ENCODE peak calls at places on chromosomes 5 and 9, in ten cellular contexts. E is NCI-H2081 treated with DMSO at 0.1 percent for 48 hours; O is hippocampal formation; J is activated CD8-positive, alpha-beta T cell treated with anti-CD3 and anti-CD28 coated beads for 36 hours; N is GM06990; T is fibroblast of lung; V is foreskin fibroblast; I is tibial nerve; Z is Caki2; A is stimulated activated CD4-positive, alpha-beta T cell treated with anti-CD3 and anti-CD28 coated beads, Interleukin-2, amount 100 ng/mL, for 48 hours. R is an unnamed sample.

GRCh38 chr5:135139397-135140134 is 105.5 kb upstream of the PITX1 start:
- DNase-seq in E (no peak), O (no peak), J (no peak), N (no peak), T (peak), V (peak), I (no peak), Z (peak), A (no peak), R (no peak)

GRCh38 chr5:139651863-139652787 is 4.0 kb downstream of the CXXC5 start:
- DNase-seq in E (no peak), O (peak), J (peak), N (peak), T (peak), V (peak), I (peak), Z (peak), A (no peak), R (peak)

GRCh38 chr5:122077451-122078115 is 476 bp downstream of the LOX start:
- DNase-seq in E (no peak), O (no peak), J (no peak), N (peak), T (no peak), V (no peak), I (peak), Z (peak), A (peak), R (peak)

GRCh38 chr9:78047106-78047505 is 15.5 kb upstream of the GNAQ start:
- DNase-seq in E (no peak), O (no peak), J (no peak), N (no peak), T (no peak), V (no peak), I (no peak), Z (no peak), A (no peak), R (no peak)

GRCh38 chr9:133742251-133742650 is 4.1 kb upstream of the SARDH start:
- DNase-seq in E (no peak), O (no peak), J (no peak), N (no peak), T (no peak), V (no peak), I (no peak), Z (no peak), A (no peak), R (no peak)

GRCh38 chr5:159774476-159775031 is 141.7 kb upstream of the ADRA1B start:
- DNase-seq in E (no peak), O (no peak), J (no peak), N (no peak), T (no peak), V (no peak), I (no peak), Z (no peak), A (no peak), R (no peak)

GRCh38 chr5:178338126-178338749 is 105.6 kb upstream of the PHYKPL start:
- DNase-seq in E (no peak), O (no peak), J (no peak), N (no peak), T (no peak), V (no peak), I (no peak), Z (no peak), A (no peak), R (no peak)

GRCh38 chr5:143011621-143012020 is 241.4 kb downstream of the ARHGAP26 start:
- DNase-seq in E (no peak), O (no peak), J (peak), N (no peak), T (peak), V (no peak), I (no peak), Z (no peak), A (no peak), R (no peak)

GRCh38 chr5:91383027-91383955 is at the start of gene ARRDC3:
- DNase-seq in E (peak), O (peak), J (peak), N (peak), T (peak), V (peak), I (peak), Z (peak), A (peak), R (peak)

GRCh38 chr5:116142495-116142894 is 57.7 kb downstream of the COMMD10 start:
- DNase-seq in E (no peak), O (no peak), J (no peak), N (no peak), T (no peak), V (no peak), I (no peak), Z (no peak), A (no peak), R (no peak)

GRCh38 chr5:122182491-122182921 is 53.2 kb downstream of the ZNF474 start:
- DNase-seq in E (no peak), O (peak), J (no peak), N (no peak), T (peak), V (peak), I (no peak), Z (no peak), A (no peak), R (no peak)

GRCh38 chr9:121819511-121820231 is 168.2 kb downstream of the DAB2IP start:
- DNase-seq in E (no peak), O (no peak), J (no peak), N (no peak), T (peak), V (peak), I (no peak), Z (no peak), A (no peak), R (no peak)

GRCh38 chr9:97688654-97689053 is 8.5 kb downstream of the XPA start:
- DNase-seq in E (no peak), O (no peak), J (no peak), N (no peak), T (no peak), V (no peak), I (no peak), Z (no peak), A (no peak), R (no peak)

GRCh38 chr9:36937346-36937745 is 96.7 kb downstream of the PAX5 start:
- DNase-seq in E (no peak), O (no peak), J (no peak), N (no peak), T (no peak), V (no peak), I (no peak), Z (no peak), A (no peak), R (no peak)

GRCh38 chr9:132546148-132547051 is 36.0 kb upstream of the BARHL1 start:
- DNase-seq in E (peak), O (no peak), J (peak), N (no peak), T (peak), V (no peak), I (no peak), Z (no peak), A (no peak), R (no peak)

GRCh38 chr5:172881691-172882370 is 47.8 kb downstream of the ERGIC1 start:
- DNase-seq in E (no peak), O (no peak), J (peak), N (peak), T (peak), V (peak), I (no peak), Z (peak), A (no peak), R (peak)

GRCh38 chr9:125446581-125447094 is 185.0 kb downstream of the GAPVD1 start:
- DNase-seq in E (no peak), O (no peak), J (no peak), N (peak), T (no peak), V (no peak), I (no peak), Z (no peak), A (no peak), R (peak)

GRCh38 chr9:35728041-35728971 is 3.7 kb downstream of the TLN1 start:
- DNase-seq in E (no peak), O (peak), J (peak), N (peak), T (peak), V (peak), I (peak), Z (no peak), A (peak), R (peak)

GRCh38 chr5:133316346-133317343 is 264.8 kb downstream of the HSPA4 start:
- DNase-seq in E (no peak), O (no peak), J (peak), N (no peak), T (no peak), V (no peak), I (no peak), Z (no peak), A (no peak), R (no peak)

GRCh38 chr5:142191776-142192175 is 83.2 kb downstream of the NDFIP1 start:
- DNase-seq in E (no peak), O (no peak), J (no peak), N (no peak), T (no peak), V (no peak), I (no peak), Z (no peak), A (no peak), R (no peak)

GRCh38 chr5:56862909-56863308 is 46.5 kb upstream of the SETD9 start:
- DNase-seq in E (no peak), O (no peak), J (no peak), N (no peak), T (no peak), V (no peak), I (no peak), Z (peak), A (no peak), R (no peak)

GRCh38 chr5:180648658-180649296 is 623 bp downstream of the FLT4 start:
- DNase-seq in E (no peak), O (no peak), J (peak), N (no peak), T (no peak), V (no peak), I (no peak), Z (no peak), A (no peak), R (no peak)

GRCh38 chr9:83920942-83921707 is at the start of gene KIF27:
- DNase-seq in E (peak), O (peak), J (peak), N (peak), T (peak), V (peak), I (peak), Z (peak), A (peak), R (peak)

GRCh38 chr5:173707392-173707791 is 90.9 kb upstream of the BOD1 start:
- DNase-seq in E (no peak), O (no peak), J (no peak), N (no peak), T (peak), V (peak), I (no peak), Z (no peak), A (no peak), R (no peak)

GRCh38 chr9:109497193-109498165 is 628 bp downstream of the PTPN3 start:
- DNase-seq in E (no peak), O (no peak), J (no peak), N (no peak), T (no peak), V (no peak), I (no peak), Z (peak), A (no peak), R (no peak)

GRCh38 chr9:114220129-114220541 is 64.8 kb downstream of the COL27A1 start:
- DNase-seq in E (no peak), O (no peak), J (no peak), N (no peak), T (peak), V (no peak), I (no peak), Z (no peak), A (no peak), R (no peak)

GRCh38 chr5:15794117-15794985 is 294.4 kb downstream of the FBXL7 start:
- DNase-seq in E (no peak), O (no peak), J (no peak), N (no peak), T (peak), V (no peak), I (no peak), Z (no peak), A (no peak), R (no peak)

GRCh38 chr5:665541-665955 is 27.6 kb downstream of the TPPP start:
- DNase-seq in E (no peak), O (no peak), J (no peak), N (no peak), T (no peak), V (no peak), I (no peak), Z (no peak), A (no peak), R (no peak)

GRCh38 chr5:117594165-117594564 is 1019.5 kb upstream of the SEMA6A start:
- DNase-seq in E (no peak), O (no peak), J (no peak), N (no peak), T (peak), V (peak), I (peak), Z (no peak), A (no peak), R (no peak)

GRCh38 chr5:139395844-139396640 is 1.1 kb upstream of the PROB1 start:
- DNase-seq in E (no peak), O (no peak), J (no peak), N (peak), T (no peak), V (no peak), I (no peak), Z (no peak), A (no peak), R (peak)

GRCh38 chr9:33785914-33786313 is 9.4 kb upstream of the PRSS3 start:
- DNase-seq in E (no peak), O (no peak), J (peak), N (no peak), T (no peak), V (no peak), I (no peak), Z (peak), A (no peak), R (no peak)

GRCh38 chr5:128693779-128694178 is 155.7 kb upstream of the FBN2 start:
- DNase-seq in E (no peak), O (no peak), J (no peak), N (no peak), T (no peak), V (peak), I (no peak), Z (no peak), A (no peak), R (no peak)

GRCh38 chr9:96186601-96187011 is 115.4 kb downstream of the HSD17B3 start:
- DNase-seq in E (no peak), O (no peak), J (no peak), N (no peak), T (peak), V (no peak), I (no peak), Z (no peak), A (no peak), R (no peak)

GRCh38 chr5:63439537-63439936 is 522.7 kb downstream of the HTR1A start:
- DNase-seq in E (no peak), O (no peak), J (no peak), N (no peak), T (no peak), V (no peak), I (no peak), Z (no peak), A (no peak), R (no peak)

GRCh38 chr5:6328173-6328572 is 50.2 kb downstream of the MED10 start:
- DNase-seq in E (no peak), O (no peak), J (peak), N (no peak), T (no peak), V (no peak), I (no peak), Z (peak), A (peak), R (no peak)

GRCh38 chr5:66986009-66986408 is 210.6 kb downstream of the CD180 start:
- DNase-seq in E (no peak), O (no peak), J (no peak), N (no peak), T (no peak), V (no peak), I (no peak), Z (no peak), A (no peak), R (no peak)

GRCh38 chr5:131514316-131515275 is 120.4 kb downstream of the RAPGEF6 start:
- DNase-seq in E (no peak), O (no peak), J (peak), N (no peak), T (no peak), V (no peak), I (no peak), Z (no peak), A (no peak), R (peak)